ENCODE peak calls at places on chromosomes 12 and 14, in five cellular contexts. S is epithelial cell of esophagus, L is astrocyte of the cerebellum, H is SK-N-SH, A is AG10803. G is an unnamed sample.
A peak's percentile ranks its signal among the peaks of the same experiment; 100 is the strongest.

GRCh38 chr12:43221216-43221615 is 330.8 kb downstream of the ADAMTS20 start:
- DNase-seq in S (no peak), L (no peak), H (no peak), A (no peak), G (no peak)

GRCh38 chr12:27333311-27334009 is 824 bp downstream of the BMAL2 start:
- DNase-seq in S (peak; percentile 62), L (no peak), H (peak; percentile 76), A (no peak), G (peak; percentile 21)

GRCh38 chr12:69433653-69434052 is 36.5 kb upstream of the FRS2 start:
- DNase-seq in S (no peak), L (no peak), H (no peak), A (no peak), G (no peak)

GRCh38 chr14:98580131-98580678 is 691.8 kb downstream of the BCL11B start:
- DNase-seq in S (peak; percentile 66), L (peak; percentile 18), H (no peak), A (peak; percentile 3), G (no peak)

GRCh38 chr14:74299061-74299545 is 3.6 kb downstream of the ABCD4 start:
- DNase-seq in S (peak; percentile 34), L (peak; percentile 18), H (no peak), A (peak; percentile 58), G (peak; percentile 40)

GRCh38 chr12:12533238-12533829 is 29.3 kb downstream of the DUSP16 start:
- DNase-seq in S (peak; percentile 88), L (peak; percentile 24), H (peak; percentile 36), A (no peak), G (no peak)

GRCh38 chr14:96090441-96091148 is 51.4 kb downstream of the C14orf132 start:
- DNase-seq in S (no peak), L (peak; percentile 44), H (peak; percentile 83), A (peak; percentile 80), G (peak; percentile 52)

GRCh38 chr12:46858368-46858767 is 32.6 kb upstream of the SLC38A4 start:
- DNase-seq in S (no peak), L (no peak), H (no peak), A (no peak), G (no peak)

GRCh38 chr14:77248666-77249065 is 22.3 kb downstream of the NGB start:
- DNase-seq in S (peak; percentile 40), L (no peak), H (no peak), A (no peak), G (no peak)

GRCh38 chr12:6916426-6917200 is 2.2 kb downstream of the ENO2 start:
- DNase-seq in S (no peak), L (no peak), H (no peak), A (no peak), G (no peak)

GRCh38 chr14:23356036-23356435 is 3.3 kb upstream of the SLC22A17 start:
- DNase-seq in S (no peak), L (no peak), H (no peak), A (no peak), G (no peak)

GRCh38 chr12:19021646-19022045 is 107.9 kb upstream of the PLEKHA5 start:
- DNase-seq in S (no peak), L (no peak), H (no peak), A (no peak), G (no peak)

GRCh38 chr14:57089901-57090300 is 178.8 kb downstream of the EXOC5 start:
- DNase-seq in S (peak; percentile 25), L (no peak), H (no peak), A (no peak), G (no peak)

GRCh38 chr12:54593135-54593534 is 4.7 kb upstream of the PPP1R1A start:
- DNase-seq in S (peak; percentile 8), L (no peak), H (no peak), A (no peak), G (no peak)

GRCh38 chr14:65495196-65495595 is 82.7 kb downstream of the FUT8 start:
- DNase-seq in S (peak; percentile 38), L (peak; percentile 23), H (no peak), A (no peak), G (peak; percentile 41)

GRCh38 chr12:49791156-49791555 is 37.1 kb downstream of the NCKAP5L start:
- DNase-seq in S (no peak), L (no peak), H (no peak), A (no peak), G (no peak)

GRCh38 chr14:69726761-69727511 is 40.0 kb upstream of the SRSF5 start:
- DNase-seq in S (peak; percentile 61), L (peak; percentile 36), H (peak; percentile 95), A (peak; percentile 57), G (peak; percentile 82)

GRCh38 chr14:80095623-80096022 is 115.7 kb downstream of the DIO2 start:
- DNase-seq in S (peak; percentile 3), L (peak; percentile 2), H (no peak), A (peak; percentile 65), G (peak; percentile 75)

GRCh38 chr12:46944104-46944503 is 118.3 kb upstream of the SLC38A4 start:
- DNase-seq in S (peak; percentile 85), L (no peak), H (no peak), A (peak; percentile 74), G (peak; percentile 82)

GRCh38 chr14:91250912-91251311 is 6.4 kb upstream of the GPR68 start:
- DNase-seq in S (no peak), L (no peak), H (no peak), A (peak; percentile 76), G (no peak)

GRCh38 chr14:91246051-91246852 is 1.7 kb upstream of the GPR68 start:
- DNase-seq in S (no peak), L (no peak), H (no peak), A (no peak), G (no peak)

GRCh38 chr14:91252901-91253794 is 8.6 kb upstream of the GPR68 start:
- DNase-seq in S (no peak), L (no peak), H (peak; percentile 79), A (no peak), G (no peak)

GRCh38 chr14:91253795-91254323 is 9.4 kb upstream of the GPR68 start:
- DNase-seq in S (no peak), L (no peak), H (no peak), A (no peak), G (no peak)

DNA sequence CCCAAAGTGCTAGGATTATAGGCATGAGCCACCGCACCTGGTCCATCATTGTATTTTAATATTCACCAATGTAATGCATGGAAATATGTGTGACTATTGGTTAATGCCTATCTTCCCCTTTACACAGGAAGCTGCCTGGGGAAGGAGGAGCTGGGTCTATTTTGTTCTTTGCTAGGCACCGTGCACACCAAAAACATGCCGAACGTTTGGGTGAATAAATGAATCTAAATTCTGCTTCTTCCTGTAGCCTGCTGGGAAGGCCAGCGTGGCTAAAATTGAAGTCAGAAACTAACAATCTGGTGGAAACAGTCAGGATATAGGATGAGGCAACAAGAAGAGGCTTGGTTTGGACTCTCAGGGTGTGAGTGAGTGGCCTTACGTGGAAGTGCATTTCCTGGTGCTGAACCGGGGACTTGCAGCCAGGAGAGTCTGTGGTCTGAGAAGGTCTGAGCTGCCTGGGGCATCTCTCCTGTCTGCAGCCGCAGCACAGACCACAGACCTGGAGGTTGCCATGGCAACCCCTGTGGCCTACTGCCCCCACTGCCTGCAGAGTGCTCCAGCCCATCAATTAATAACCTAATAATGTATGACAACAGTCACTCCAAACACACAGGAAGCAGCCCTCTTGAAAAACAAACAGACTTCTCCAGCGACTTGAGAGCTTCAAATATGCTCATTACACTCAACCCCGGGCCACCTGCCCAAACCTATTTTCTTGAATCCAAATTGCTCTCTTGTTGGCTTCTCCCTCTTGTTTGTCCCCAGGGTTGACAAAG is 5.5 kb upstream of the GPR68 start:
- DNase-seq in S (peak; percentile 60), L (no peak), H (peak; percentile 88), A (peak; percentile 56), G (peak; percentile 12)
- H3K4me3 ChIP-seq in S (no peak overlapping the region), L (no peak overlapping the region), H (no peak overlapping the region), A (no peak overlapping the region), G (no peak overlapping the region)

DNA sequence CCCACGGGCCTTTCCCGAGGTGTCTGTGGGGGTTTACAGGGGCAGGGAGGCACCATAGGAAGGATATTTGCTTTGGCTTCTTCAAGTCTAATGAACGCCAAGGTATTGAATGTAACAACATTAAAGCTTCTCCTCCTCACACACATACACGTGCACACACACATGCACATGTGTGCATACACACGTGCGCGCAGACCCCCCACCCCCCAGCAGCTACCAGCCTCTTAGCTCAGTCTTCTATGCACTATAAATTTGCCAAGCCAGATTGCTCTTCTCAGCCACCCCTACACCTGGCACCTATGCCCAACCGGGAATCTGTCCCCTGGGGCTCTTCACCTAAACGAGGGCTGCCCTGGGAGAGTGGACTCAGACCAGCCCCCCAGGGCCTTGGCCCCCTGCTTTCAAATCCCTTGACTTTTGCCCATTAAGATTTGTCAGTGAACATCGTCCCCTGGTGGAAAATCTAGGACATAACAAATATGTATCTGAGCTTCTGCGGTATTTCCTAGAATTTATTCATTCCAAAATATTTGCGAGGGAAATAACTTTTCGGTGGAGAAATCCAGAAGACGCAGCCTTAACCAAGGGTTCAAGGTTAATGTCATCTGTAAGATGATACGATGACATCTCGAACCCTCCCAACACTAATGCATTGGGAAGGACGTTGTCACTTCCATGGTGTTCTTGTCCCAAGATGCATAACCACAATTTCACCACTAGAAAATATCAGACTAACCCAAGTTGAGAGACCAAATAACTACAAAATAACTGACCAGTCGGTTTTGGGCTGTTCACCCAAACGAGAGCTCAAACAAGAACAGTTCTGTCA is 330.4 kb downstream of the MED13L start:
- DNase-seq in S (no peak), L (no peak), H (peak; percentile 42), A (no peak), G (peak; percentile 41)
- TF ChIP-seq CTCF in S (peak; percentile 41), L (peak; percentile 51), H (peak; percentile 61), A (peak; percentile 57), G (peak; percentile 70)

DNA sequence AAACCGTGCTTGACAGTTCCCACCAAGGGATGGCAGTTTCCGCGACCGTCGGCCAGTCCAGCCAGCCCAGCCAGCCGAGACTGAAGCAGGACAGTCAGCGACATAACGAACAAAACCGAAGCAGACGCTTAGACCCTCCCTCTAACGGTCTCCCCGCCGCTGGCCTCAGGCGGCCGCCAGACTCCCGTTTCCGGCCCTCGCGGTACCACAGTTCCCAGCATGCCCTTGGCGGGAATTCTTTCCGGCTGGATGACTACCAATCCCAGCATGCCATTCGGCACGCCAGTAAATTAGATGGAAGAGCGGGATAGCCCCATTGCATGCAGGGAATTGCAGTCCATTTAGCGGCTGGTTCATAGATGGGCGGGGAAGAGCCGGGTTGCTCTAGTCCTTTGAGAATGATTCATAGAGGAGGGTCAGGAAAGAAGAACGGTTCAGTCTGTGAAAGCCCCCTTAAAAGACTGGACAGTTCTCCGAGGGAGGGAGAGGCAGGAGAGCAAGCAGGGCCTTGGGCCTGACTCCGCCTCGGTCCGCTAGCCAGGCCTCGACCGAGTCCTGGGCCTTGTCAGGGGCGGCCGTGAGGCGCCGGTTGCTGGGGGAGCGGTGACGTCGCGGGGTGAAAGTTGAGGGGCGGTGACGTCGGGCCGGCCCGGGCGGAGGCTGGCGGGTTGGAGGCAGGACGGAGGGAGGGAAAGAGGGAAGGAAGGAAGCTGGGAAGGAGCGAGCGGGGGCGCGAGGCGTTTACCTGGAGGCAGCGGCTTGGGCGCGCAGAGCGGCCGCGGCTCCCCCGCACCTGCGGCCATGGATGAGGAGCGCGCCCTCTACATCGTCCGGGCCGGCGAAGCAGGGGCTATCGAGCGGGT is at the start of gene RIC8B:
- DNase-seq in S (peak; percentile 99), L (peak; percentile 98), H (peak; percentile 92), A (peak; percentile 99), G (peak; percentile 99)
- H3K4me3 ChIP-seq in S (peak within 1 kb of the TSS; percentile 87), L (peak within 1 kb of the TSS; percentile 92), H (peak within 1 kb of the TSS; percentile 93), A (peak within 1 kb of the TSS; percentile 93), G (peak within 1 kb of the TSS; percentile 91)

GRCh38 chr12:14135996-14136395 is 154.6 kb upstream of the GRIN2B start:
- DNase-seq in S (no peak), L (no peak), H (no peak), A (no peak), G (no peak)

GRCh38 chr12:14138495-14138894 is 157.1 kb upstream of the GRIN2B start:
- DNase-seq in S (no peak), L (no peak), H (peak; percentile 20), A (no peak), G (no peak)
- TF ChIP-seq CTCF in S (no peak), L (no peak), H (peak; percentile 23), A (no peak), G (no peak)